ENCODE peak calls at places on chromosome 4, in four cellular contexts. One of them, this sample, is unnamed.

GRCh38 chr4:4595252-4595651 is 53.4 kb upstream of the STX18 start:
- DNase-seq in GM12878: no peak
- DNase-seq in K562: peak
- DNase-seq in HepG2: no peak
- DNase-seq in this sample: no peak

GRCh38 chr4:158873795-158874359 is 105.1 kb downstream of the FNIP2 start:
- DNase-seq in K562: no peak
- DNase-seq in GM12878: no peak
- DNase-seq in HepG2: peak
- DNase-seq in this sample: no peak

GRCh38 chr4:160537681-160538080 is 1434.8 kb downstream of the RAPGEF2 start:
- DNase-seq in GM12878: no peak
- DNase-seq in HepG2: no peak
- DNase-seq in K562: no peak
- DNase-seq in this sample: no peak

GRCh38 chr4:95761441-95761840 is 78.5 kb upstream of the PDHA2 start:
- DNase-seq in HepG2: no peak
- DNase-seq in K562: no peak
- DNase-seq in GM12878: no peak
- DNase-seq in this sample: no peak

GRCh38 chr4:84583871-84584373 is 995 bp downstream of the CDS1 start:
- DNase-seq in HepG2: no peak
- DNase-seq in K562: no peak
- DNase-seq in GM12878: no peak
- DNase-seq in this sample: no peak

GRCh38 chr4:126530996-126531585 is 1101.7 kb upstream of the INTU start:
- DNase-seq in K562: no peak
- DNase-seq in GM12878: no peak
- DNase-seq in HepG2: no peak
- DNase-seq in this sample: no peak

GRCh38 chr4:152310223-152310622 is 225.7 kb downstream of the FBXW7 start:
- DNase-seq in K562: no peak
- DNase-seq in GM12878: no peak
- DNase-seq in HepG2: no peak
- DNase-seq in this sample: no peak

GRCh38 chr4:153211986-153212720 is 7.9 kb downstream of the TRIM2 start:
- DNase-seq in HepG2: no peak
- DNase-seq in K562: no peak
- DNase-seq in GM12878: no peak
- DNase-seq in this sample: no peak

GRCh38 chr4:87322754-87323153 is at the start of gene HSD17B13:
- DNase-seq in HepG2: no peak
- DNase-seq in K562: no peak
- DNase-seq in GM12878: no peak
- DNase-seq in this sample: no peak

GRCh38 chr4:133152330-133152791 is 3.3 kb downstream of the PCDH10 start:
- DNase-seq in K562: no peak
- DNase-seq in GM12878: no peak
- DNase-seq in HepG2: no peak
- DNase-seq in this sample: no peak

GRCh38 chr4:128191115-128191897 is 96.3 kb downstream of the PGRMC2 start:
- DNase-seq in K562: peak
- DNase-seq in GM12878: peak
- DNase-seq in HepG2: peak
- DNase-seq in this sample: peak

GRCh38 chr4:4256799-4257198 is 8.8 kb upstream of the TMEM128 start:
- DNase-seq in HepG2: no peak
- DNase-seq in K562: no peak
- DNase-seq in GM12878: no peak
- DNase-seq in this sample: no peak

GRCh38 chr4:46254788-46255187 is 130.9 kb upstream of the GABRG1 start:
- DNase-seq in K562: no peak
- DNase-seq in GM12878: no peak
- DNase-seq in HepG2: no peak
- DNase-seq in this sample: no peak

GRCh38 chr4:113537183-113537977 is 224.2 kb downstream of the CAMK2D start:
- DNase-seq in HepG2: no peak
- DNase-seq in GM12878: no peak
- DNase-seq in K562: no peak
- DNase-seq in this sample: no peak

GRCh38 chr4:156503119-156503518 is 468.5 kb downstream of the PDGFC start:
- DNase-seq in HepG2: no peak
- DNase-seq in GM12878: no peak
- DNase-seq in K562: no peak
- DNase-seq in this sample: no peak

GRCh38 chr4:165905405-165906027 is 32.5 kb downstream of the TLL1 start:
- DNase-seq in K562: no peak
- DNase-seq in HepG2: no peak
- DNase-seq in GM12878: no peak
- DNase-seq in this sample: no peak

GRCh38 chr4:8352368-8353157 is 83.0 kb downstream of the HTRA3 start:
- DNase-seq in GM12878: no peak
- DNase-seq in HepG2: no peak
- DNase-seq in K562: no peak
- DNase-seq in this sample: no peak

GRCh38 chr4:3074846-3075651 is 568 bp downstream of the HTT start:
- DNase-seq in HepG2: peak
- DNase-seq in GM12878: no peak
- DNase-seq in K562: peak
- DNase-seq in this sample: peak

GRCh38 chr4:151418856-151419255 is 9.9 kb downstream of the FHIP1A start:
- DNase-seq in GM12878: no peak
- DNase-seq in K562: no peak
- DNase-seq in HepG2: no peak
- DNase-seq in this sample: no peak

GRCh38 chr4:95084584-95084983 is 326.8 kb downstream of the BMPR1B start:
- DNase-seq in HepG2: no peak
- DNase-seq in K562: no peak
- DNase-seq in GM12878: no peak
- DNase-seq in this sample: no peak

GRCh38 chr4:101649790-101650450 is 140.6 kb upstream of the BANK1 start:
- DNase-seq in HepG2: no peak
- DNase-seq in GM12878: no peak
- DNase-seq in K562: no peak
- DNase-seq in this sample: no peak

GRCh38 chr4:51901363-51901762 is 58.4 kb downstream of the DCUN1D4 start:
- DNase-seq in HepG2: no peak
- DNase-seq in GM12878: no peak
- DNase-seq in K562: no peak
- DNase-seq in this sample: peak

GRCh38 chr4:24657768-24658617 is 73.6 kb upstream of the DHX15 start:
- DNase-seq in K562: no peak
- DNase-seq in HepG2: peak
- DNase-seq in GM12878: peak
- DNase-seq in this sample: no peak

GRCh38 chr4:128232719-128233118 is 54.9 kb downstream of the PGRMC2 start:
- DNase-seq in GM12878: no peak
- DNase-seq in HepG2: no peak
- DNase-seq in K562: no peak
- DNase-seq in this sample: no peak

GRCh38 chr4:143195581-143195980 is 10.9 kb downstream of the USP38 start:
- DNase-seq in GM12878: no peak
- DNase-seq in HepG2: no peak
- DNase-seq in K562: no peak
- DNase-seq in this sample: no peak

GRCh38 chr4:13427599-13428325 is 56.4 kb downstream of the RAB28 start:
- DNase-seq in HepG2: no peak
- DNase-seq in GM12878: no peak
- DNase-seq in K562: peak
- DNase-seq in this sample: no peak

GRCh38 chr4:185931986-185932385 is 120.0 kb upstream of the SORBS2 start:
- DNase-seq in K562: no peak
- DNase-seq in GM12878: no peak
- DNase-seq in HepG2: no peak
- DNase-seq in this sample: no peak

GRCh38 chr4:185932491-185932890 is 120.5 kb upstream of the SORBS2 start:
- DNase-seq in GM12878: no peak
- DNase-seq in HepG2: no peak
- DNase-seq in K562: no peak
- DNase-seq in this sample: no peak

GRCh38 chr4:185936650-185937376 is 124.8 kb upstream of the SORBS2 start:
- DNase-seq in HepG2: no peak
- DNase-seq in GM12878: no peak
- DNase-seq in K562: no peak
- DNase-seq in this sample: no peak

GRCh38 chr4:185931375-185931774 is 119.4 kb upstream of the SORBS2 start:
- DNase-seq in HepG2: no peak
- DNase-seq in GM12878: no peak
- DNase-seq in K562: no peak
- DNase-seq in this sample: no peak

DNA sequence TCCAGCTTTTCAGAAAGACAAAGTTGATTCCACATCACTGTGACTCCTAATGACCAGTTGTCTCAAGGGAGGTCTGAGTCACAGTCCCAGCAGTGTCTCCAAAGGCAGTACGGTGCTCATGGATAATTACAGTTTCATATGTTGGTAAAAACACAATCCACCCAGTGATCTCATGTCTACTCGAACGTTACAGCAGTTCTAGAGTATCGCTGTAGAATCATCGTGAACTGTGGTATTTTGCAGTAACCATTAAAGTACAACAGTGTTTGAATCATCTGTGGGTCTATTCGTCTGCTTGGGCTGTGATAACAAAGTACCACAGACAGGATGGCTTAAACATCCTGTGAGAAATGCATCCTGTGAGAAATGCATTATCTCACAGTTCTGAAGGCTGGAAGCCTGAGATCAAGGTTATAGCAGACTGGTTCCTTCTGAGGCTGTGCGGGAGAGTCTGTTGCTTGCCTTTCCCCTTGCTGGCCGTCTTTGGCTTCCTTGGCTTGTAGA is 121.1 kb upstream of the SORBS2 start:
- DNase-seq in HepG2: no peak
- DNase-seq in K562: no peak
- DNase-seq in GM12878: no peak
- DNase-seq in this sample: no peak
- TF ChIP-seq NR2C2 in HepG2: no peak
- TF ChIP-seq NR2C2 in K562: no peak
- TF ChIP-seq NR2C2 in GM12878: no peak
- TF ChIP-seq NR2C2 in this sample: no peak

DNA sequence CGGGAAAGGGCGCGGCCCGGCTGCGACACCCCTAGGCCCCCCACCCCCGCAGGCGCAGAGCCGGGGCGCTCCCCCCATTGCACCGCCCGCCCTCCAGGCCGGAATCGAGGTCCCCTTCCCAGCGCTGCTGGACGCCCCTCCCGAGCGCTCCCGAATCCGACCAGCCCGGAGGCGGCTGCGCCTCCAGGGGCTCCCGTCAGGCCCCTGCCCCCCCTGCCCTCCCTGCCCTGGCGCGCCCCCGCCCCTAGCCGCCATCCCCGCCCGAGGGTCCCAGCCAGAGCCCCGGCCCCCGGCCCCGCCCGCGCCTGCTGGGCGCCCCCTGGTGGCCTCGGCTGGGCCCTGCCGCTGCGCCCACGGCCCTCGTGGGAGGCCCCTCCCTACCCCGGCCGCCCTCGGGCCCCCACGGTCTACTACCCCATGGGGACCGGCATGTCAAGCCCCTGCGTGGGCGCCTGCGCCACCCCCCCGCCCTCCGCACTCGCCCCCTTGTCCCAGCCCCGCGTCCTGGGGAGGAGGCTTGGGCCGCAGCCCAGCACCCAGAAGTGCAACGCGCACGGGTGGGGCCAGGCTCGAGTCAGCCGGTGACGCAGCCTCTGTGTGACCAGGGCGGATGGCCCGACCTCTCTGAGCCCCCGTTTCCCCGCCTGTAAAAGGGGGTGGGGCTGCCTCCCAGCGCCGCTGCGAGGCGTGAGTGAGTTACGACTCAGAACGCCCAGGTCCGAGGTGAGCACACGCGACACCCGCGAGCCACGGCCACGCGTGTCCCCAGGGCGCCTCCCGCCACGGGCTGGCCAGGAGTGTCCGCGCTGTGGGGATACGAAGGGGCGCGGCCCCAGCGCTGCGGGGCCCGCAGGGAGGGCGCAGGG is 104.9 kb downstream of the FAM53A start:
- DNase-seq in K562: peak
- DNase-seq in HepG2: no peak
- DNase-seq in GM12878: no peak
- DNase-seq in this sample: peak
- TF ChIP-seq TCF7 in K562: no peak
- TF ChIP-seq TCF7 in HepG2: no peak
- TF ChIP-seq TCF7 in GM12878: no peak
- TF ChIP-seq TCF7 in this sample: no peak

GRCh38 chr4:54187148-54187547 is 41.9 kb upstream of the PDGFRA start:
- DNase-seq in GM12878: no peak
- DNase-seq in K562: no peak
- DNase-seq in HepG2: no peak
- DNase-seq in this sample: no peak
- TF ChIP-seq NR2C2 in GM12878: no peak
- TF ChIP-seq NR2C2 in K562: no peak
- TF ChIP-seq NR2C2 in HepG2: no peak
- TF ChIP-seq NR2C2 in this sample: no peak

GRCh38 chr4:82782626-82783025 is 16.0 kb downstream of the SCD5 start:
- DNase-seq in GM12878: no peak
- DNase-seq in HepG2: no peak
- DNase-seq in K562: no peak
- DNase-seq in this sample: no peak
- TF ChIP-seq TCF7 in GM12878: no peak
- TF ChIP-seq TCF7 in HepG2: no peak
- TF ChIP-seq TCF7 in K562: no peak
- TF ChIP-seq TCF7 in this sample: no peak

GRCh38 chr4:74161676-74162450 is 3.9 kb downstream of the MTHFD2L start:
- DNase-seq in GM12878: no peak
- DNase-seq in K562: no peak
- DNase-seq in HepG2: no peak
- DNase-seq in this sample: no peak
- TF ChIP-seq NR2C2 in GM12878: no peak
- TF ChIP-seq NR2C2 in K562: no peak
- TF ChIP-seq NR2C2 in HepG2: no peak
- TF ChIP-seq NR2C2 in this sample: no peak

This sample was measured in WTC11.